ENCODE peak calls at places on chromosomes 2 and 18, in eight cellular contexts. W is IMR-90, T is activated T-cell treated with anti-CD3 and anti-CD28 coated beads for 1 hour, U is GM23248, D is LoVo, C is NCI-H510A treated with DMSO at 0.1 percent for 48 hours, Z is iPS-NIHi11, X is NCI-H748 treated with DMSO at 0.1 percent for 48 hours. F is an unnamed sample.

GRCh38 chr18:58297198-58297597 is 253.2 kb downstream of the NEDD4L start:
- DNase-seq in W (peak; percentile 74), T (no peak), U (peak; percentile 59), D (no peak), C (no peak), Z (no peak), X (no peak), F (no peak)

GRCh38 chr18:68922392-68922791 is 124.5 kb downstream of the CCDC102B start:
- DNase-seq in W (no peak), T (no peak), U (no peak), D (no peak), C (no peak), Z (no peak), X (no peak), F (no peak)

GRCh38 chr2:26495705-26496271 is 17.9 kb upstream of the OTOF start:
- DNase-seq in W (no peak), T (no peak), U (no peak), D (no peak), C (no peak), Z (peak; percentile 70), X (no peak), F (no peak)

GRCh38 chr18:50320719-50321118 is 33.2 kb upstream of the CXXC1 start:
- DNase-seq in W (no peak), T (no peak), U (no peak), D (no peak), C (no peak), Z (no peak), X (no peak), F (no peak)

GRCh38 chr2:216596234-216596985 is 36.8 kb upstream of the IGFBP2 start:
- DNase-seq in W (peak; percentile 87), T (no peak), U (peak; percentile 88), D (no peak), C (peak; percentile 30), Z (no peak), X (peak; percentile 50), F (peak; percentile 93)

GRCh38 chr2:197705912-197706838 is 1.0 kb downstream of the MARS2 start:
- DNase-seq in W (peak; percentile 11), T (no peak), U (peak; percentile 59), D (peak; percentile 5), C (peak; percentile 10), Z (no peak), X (no peak), F (no peak)

GRCh38 chr2:211766689-211767088 is 771.9 kb downstream of the ERBB4 start:
- DNase-seq in W (no peak), T (no peak), U (no peak), D (no peak), C (peak; percentile 89), Z (peak; percentile 57), X (peak; percentile 98), F (peak; percentile 14)

GRCh38 chr2:20419752-20420151 is 27.1 kb upstream of the RHOB start:
- DNase-seq in W (no peak), T (no peak), U (no peak), D (no peak), C (no peak), Z (no peak), X (no peak), F (no peak)

GRCh38 chr2:222703866-222704265 is 32.4 kb downstream of the MOGAT1 start:
- DNase-seq in W (peak; percentile 82), T (no peak), U (peak; percentile 71), D (no peak), C (no peak), Z (no peak), X (no peak), F (no peak)

GRCh38 chr2:39608212-39608575 is 57.5 kb upstream of the TMEM178A start:
- DNase-seq in W (no peak), T (no peak), U (no peak), D (no peak), C (no peak), Z (no peak), X (no peak), F (no peak)

GRCh38 chr2:215758691-215759090 is 254.7 kb downstream of the MREG start:
- DNase-seq in W (peak; percentile 55), T (no peak), U (peak; percentile 82), D (no peak), C (no peak), Z (no peak), X (no peak), F (no peak)

GRCh38 chr2:222082201-222082600 is 216.6 kb downstream of the PAX3 start:
- DNase-seq in W (no peak), T (no peak), U (no peak), D (no peak), C (no peak), Z (no peak), X (no peak), F (no peak)

GRCh38 chr2:229342376-229342775 is 71.3 kb upstream of the PID1 start:
- DNase-seq in W (no peak), T (no peak), U (peak; percentile 36), D (peak; percentile 21), C (peak; percentile 4), Z (peak; percentile 77), X (no peak), F (no peak)

GRCh38 chr2:26708457-26708856 is 15.9 kb downstream of the KCNK3 start:
- DNase-seq in W (no peak), T (no peak), U (no peak), D (no peak), C (no peak), Z (no peak), X (no peak), F (no peak)

GRCh38 chr18:55839350-55839749 is 251.4 kb upstream of the TCF4 start:
- DNase-seq in W (peak; percentile 75), T (no peak), U (peak; percentile 83), D (no peak), C (no peak), Z (no peak), X (no peak), F (no peak)

GRCh38 chr2:232332940-232333259 is 45.7 kb upstream of the ALPP start:
- DNase-seq in W (no peak), T (no peak), U (no peak), D (no peak), C (no peak), Z (no peak), X (no peak), F (no peak)

GRCh38 chr2:241018051-241018891 is 19.9 kb downstream of the SNED1 start:
- DNase-seq in W (peak; percentile 15), T (no peak), U (peak; percentile 16), D (no peak), C (no peak), Z (no peak), X (no peak), F (no peak)

GRCh38 chr2:44935854-44936185 is 5.7 kb upstream of the SIX3 start:
- DNase-seq in W (no peak), T (no peak), U (no peak), D (no peak), C (no peak), Z (no peak), X (no peak), F (no peak)

GRCh38 chr2:60002158-60002867 is 551.1 kb downstream of the BCL11A start:
- DNase-seq in W (no peak), T (no peak), U (no peak), D (no peak), C (no peak), Z (no peak), X (no peak), F (no peak)

GRCh38 chr2:45263147-45263546 is 253.9 kb upstream of the SIX2 start:
- DNase-seq in W (no peak), T (no peak), U (no peak), D (no peak), C (peak; percentile 32), Z (no peak), X (no peak), F (no peak)

GRCh38 chr2:19611491-19612332 is 253.3 kb upstream of the OSR1 start:
- DNase-seq in W (peak; percentile 98), T (no peak), U (peak; percentile 98), D (peak; percentile 91), C (peak; percentile 73), Z (no peak), X (no peak), F (peak; percentile 15)

GRCh38 chr2:188609321-188610049 is 317.8 kb downstream of the GULP1 start:
- DNase-seq in W (peak; percentile 40), T (no peak), U (peak; percentile 7), D (no peak), C (no peak), Z (no peak), X (no peak), F (no peak)

GRCh38 chr2:13558368-13558767 is 841.6 kb downstream of the TRIB2 start:
- DNase-seq in W (peak; percentile 56), T (no peak), U (peak; percentile 48), D (peak; percentile 84), C (no peak), Z (no peak), X (no peak), F (no peak)

GRCh38 chr18:9366126-9366714 is 31.6 kb downstream of the TWSG1 start:
- DNase-seq in W (peak; percentile 40), T (no peak), U (peak; percentile 60), D (no peak), C (no peak), Z (peak; percentile 84), X (peak; percentile 33), F (peak; percentile 96)

GRCh38 chr18:9413586-9413985 is 61.7 kb upstream of the RALBP1 start:
- DNase-seq in W (peak; percentile 91), T (no peak), U (peak; percentile 70), D (no peak), C (no peak), Z (no peak), X (no peak), F (no peak)

GRCh38 chr2:233471291-233472035 is 95.1 kb downstream of the USP40 start:
- DNase-seq in W (no peak), T (no peak), U (no peak), D (no peak), C (no peak), Z (no peak), X (no peak), F (no peak)

GRCh38 chr18:48929951-48930713 is 20.6 kb downstream of the SMAD7 start:
- DNase-seq in W (peak; percentile 81), T (no peak), U (peak; percentile 82), D (peak; percentile 79), C (no peak), Z (peak; percentile 64), X (no peak), F (no peak)

GRCh38 chr2:164789986-164790385 is 51.6 kb downstream of the COBLL1 start:
- DNase-seq in W (no peak), T (no peak), U (no peak), D (no peak), C (no peak), Z (no peak), X (no peak), F (no peak)

GRCh38 chr2:236166157-236166780 is 1.9 kb downstream of the GBX2 start:
- DNase-seq in W (no peak), T (no peak), U (peak; percentile 49), D (no peak), C (no peak), Z (no peak), X (no peak), F (no peak)

GRCh38 chr2:205352120-205352519 is 330.2 kb upstream of the NRP2 start:
- DNase-seq in W (no peak), T (no peak), U (no peak), D (no peak), C (no peak), Z (no peak), X (no peak), F (no peak)

GRCh38 chr2:234193977-234194563 is 143.6 kb downstream of the SPP2 start:
- DNase-seq in W (no peak), T (no peak), U (no peak), D (no peak), C (no peak), Z (no peak), X (no peak), F (no peak)

GRCh38 chr2:23378496-23378895 is 6.5 kb upstream of the KLHL29 start:
- DNase-seq in W (no peak), T (no peak), U (no peak), D (no peak), C (no peak), Z (no peak), X (no peak), F (no peak)

GRCh38 chr2:179594268-179595112 is 266.9 kb downstream of the ZNF385B start:
- DNase-seq in W (no peak), T (no peak), U (no peak), D (no peak), C (no peak), Z (no peak), X (no peak), F (no peak)

GRCh38 chr2:219968685-219969345 is 341.4 kb downstream of the SLC4A3 start:
- DNase-seq in W (peak; percentile 9), T (no peak), U (peak; percentile 68), D (no peak), C (no peak), Z (no peak), X (no peak), F (no peak)